ENCODE peak calls at places on chromosomes 4 and X, in seven cellular contexts. U is tibial nerve, O is cardiac muscle cell, V is spleen, W is GM12878, G is heart left ventricle, Z is endothelial cell of umbilical vein. N is an unnamed sample.

GRCh38 chrX:101009086-101009485 is 39.6 kb downstream of the ARL13A start:
- DNase-seq in V (no peak), G (no peak), U (no peak), Z (peak; percentile 5), O (no peak), W (no peak), N (no peak)

GRCh38 chr4:61763682-61764081 is 563.6 kb downstream of the ADGRL3 start:
- DNase-seq in Z (no peak), O (no peak), G (no peak), W (no peak), U (no peak), V (no peak), N (no peak)

GRCh38 chrX:84320606-84321005 is 132.6 kb upstream of the RPS6KA6 start:
- DNase-seq in U (no peak), W (no peak), V (no peak), Z (no peak), O (no peak), G (no peak), N (no peak)

GRCh38 chr4:123390846-123391456 is 5.6 kb upstream of the SPRY1 start:
- DNase-seq in V (no peak), Z (peak; percentile 46), W (no peak), G (no peak), U (no peak), O (peak; percentile 52), N (no peak)

GRCh38 chrX:13200398-13200797 is 119.5 kb downstream of the ATXN3L start:
- DNase-seq in O (no peak), U (no peak), V (no peak), G (no peak), Z (no peak), W (no peak), N (no peak)

GRCh38 chr4:169658196-169658595 is 37.8 kb downstream of the CLCN3 start:
- DNase-seq in V (no peak), U (no peak), Z (peak; percentile 7), O (no peak), G (no peak), W (no peak), N (no peak)

GRCh38 chr4:19905006-19905405 is 346.7 kb upstream of the SLIT2 start:
- DNase-seq in W (no peak), O (no peak), U (no peak), Z (no peak), G (no peak), V (no peak), N (no peak)

GRCh38 chrX:149491812-149492211 is 13.3 kb downstream of the IDS start:
- DNase-seq in G (no peak), V (no peak), W (no peak), U (no peak), O (no peak), Z (no peak), N (no peak)

GRCh38 chr4:7371122-7371941 is 63.4 kb downstream of the PSAPL1 start:
- DNase-seq in O (peak; percentile 50), U (no peak), V (no peak), G (peak; percentile 52), Z (no peak), W (no peak), N (no peak)

GRCh38 chrX:65866146-65866545 is 173.7 kb downstream of the VSIG4 start:
- DNase-seq in O (no peak), U (no peak), V (no peak), Z (no peak), W (peak; percentile 55), G (no peak), N (peak; percentile 22)

GRCh38 chrX:39397561-39398200 is 596.4 kb downstream of the MID1IP1 start:
- DNase-seq in W (no peak), G (no peak), Z (no peak), U (no peak), O (no peak), V (no peak), N (no peak)

GRCh38 chr4:3484057-3484973 is 21.2 kb downstream of the DOK7 start:
- DNase-seq in Z (no peak), G (peak; percentile 85), W (no peak), U (no peak), O (no peak), V (peak; percentile 91), N (peak; percentile 41)

GRCh38 chrX:125203737-125204578 is 115.7 kb upstream of the TEX13C start:
- DNase-seq in O (no peak), G (peak; percentile 57), V (peak; percentile 80), Z (no peak), U (no peak), W (no peak), N (no peak)

GRCh38 chrX:10007604-10008003 is 40.4 kb downstream of the CLDN34 start:
- DNase-seq in Z (no peak), W (no peak), G (no peak), O (peak; percentile 45), U (no peak), V (no peak), N (no peak)

GRCh38 chr4:3401436-3402171 is 40.2 kb upstream of the HGFAC start:
- DNase-seq in Z (no peak), V (peak; percentile 63), U (no peak), O (no peak), G (peak; percentile 34), W (no peak), N (no peak)

GRCh38 chr4:137213372-137214173 is 318.7 kb downstream of the PCDH18 start:
- DNase-seq in U (no peak), O (peak; percentile 3), G (no peak), Z (no peak), V (no peak), W (no peak), N (no peak)

GRCh38 chr4:72314869-72315268 is 254.2 kb downstream of the ADAMTS3 start:
- DNase-seq in W (no peak), V (no peak), O (peak; percentile 93), U (peak; percentile 19), G (no peak), Z (peak; percentile 63), N (no peak)

GRCh38 chr4:26330186-26330787 is 9.5 kb downstream of the RBPJ start:
- DNase-seq in O (peak; percentile 67), Z (peak; percentile 74), V (no peak), G (no peak), W (no peak), U (peak; percentile 43), N (no peak)

GRCh38 chr4:177728361-177729152 is 286.3 kb upstream of the AGA start:
- DNase-seq in Z (no peak), V (no peak), O (no peak), G (no peak), U (no peak), W (no peak), N (no peak)

GRCh38 chrX:79078114-79078513 is 66.4 kb upstream of the GPR174 start:
- DNase-seq in Z (no peak), O (no peak), U (no peak), W (no peak), G (no peak), V (no peak), N (no peak)

GRCh38 chrX:16978193-16978984 is 31.9 kb downstream of the REPS2 start:
- DNase-seq in U (peak; percentile 43), O (no peak), Z (no peak), V (no peak), W (no peak), G (no peak), N (no peak)

GRCh38 chr4:22268350-22269025 is 247.4 kb downstream of the ADGRA3 start:
- DNase-seq in V (no peak), G (peak; percentile 18), Z (no peak), O (no peak), U (no peak), W (no peak), N (no peak)

GRCh38 chrX:38563006-38563405 is 1.7 kb downstream of the TSPAN7 start:
- DNase-seq in Z (no peak), U (no peak), V (no peak), O (no peak), G (no peak), W (no peak), N (no peak)

GRCh38 chr4:46387956-46388355 is 2.0 kb downstream of the GABRA2 start:
- DNase-seq in O (no peak), W (no peak), U (no peak), V (no peak), Z (no peak), G (no peak), N (no peak)

GRCh38 chr4:128831526-128832252 is 22.2 kb downstream of the JADE1 start:
- DNase-seq in G (no peak), V (no peak), W (no peak), U (no peak), O (peak; percentile 35), Z (no peak), N (no peak)

GRCh38 chr4:9691221-9692065 is 90.0 kb upstream of the DRD5 start:
- DNase-seq in U (peak; percentile 92), V (peak; percentile 98), Z (peak; percentile 79), G (peak; percentile 97), O (peak; percentile 96), W (peak; percentile 25), N (peak; percentile 89)
- H3K4me3 ChIP-seq in U (peak overlapping the region; percentile 51), V (peak overlapping the region; percentile 67), Z (peak overlapping the region; percentile 16), G (peak overlapping the region; percentile 73), O (peak overlapping the region; percentile 28), W (no peak overlapping the region), N (peak overlapping the region; percentile 63)

DNA sequence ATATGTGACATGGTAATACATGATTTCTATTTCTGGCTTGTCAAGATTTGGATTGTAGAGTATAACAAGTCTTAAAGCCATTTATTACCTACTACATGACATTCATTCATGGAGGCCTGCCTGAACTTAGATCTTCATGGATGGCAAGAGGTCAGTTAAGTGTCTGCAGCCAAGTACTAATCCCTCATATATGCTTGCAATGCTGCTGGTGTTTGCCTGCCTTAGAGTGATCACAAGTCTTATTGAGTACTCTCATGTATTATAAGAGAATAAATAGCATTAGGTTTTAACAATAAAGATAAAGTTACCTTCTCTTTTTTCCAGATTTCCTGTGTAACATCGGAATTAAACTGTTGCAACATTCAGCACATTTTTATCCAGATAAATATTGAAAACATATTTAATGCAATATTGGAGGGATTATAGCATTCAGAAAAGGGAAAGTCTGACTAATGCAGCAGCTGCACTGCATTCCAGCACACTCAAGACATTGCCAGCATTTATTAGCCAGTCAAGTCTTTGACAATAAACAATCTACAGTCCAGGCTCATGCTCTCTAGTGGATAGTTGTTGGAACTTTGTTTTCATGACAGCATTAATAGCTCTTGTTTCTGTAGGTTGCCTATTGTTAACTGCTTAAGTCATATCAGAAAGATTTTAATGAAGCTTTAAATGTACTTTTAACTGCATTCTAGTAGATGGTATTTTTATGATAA is 737.1 kb downstream of the FAT4 start:
- DNase-seq in U (no peak), Z (peak; percentile 60), O (peak; percentile 80), V (no peak), W (no peak), G (no peak), N (no peak)
- TF ChIP-seq CTCF in U (peak; percentile 22), Z (no peak), O (peak; percentile 25), V (no peak), W (no peak), G (no peak), N (no peak)

GRCh38 chr4:78878031-78878430 is 61.2 kb downstream of the PAQR3 start:
- DNase-seq in V (no peak), G (no peak), U (no peak), W (no peak), Z (no peak), O (no peak), N (no peak)

GRCh38 chr4:78880874-78881492 is 58.3 kb downstream of the PAQR3 start:
- DNase-seq in V (no peak), W (no peak), Z (peak; percentile 58), G (no peak), O (no peak), U (no peak), N (no peak)

GRCh38 chr4:78876568-78877320 is 62.5 kb downstream of the PAQR3 start:
- DNase-seq in U (no peak), G (no peak), Z (no peak), V (no peak), O (peak; percentile 57), W (no peak), N (no peak)
- H3K36me3 ChIP-seq in U (peaks cover 4% of the 10 kb centered on the region), G (peaks cover 89% of the 10 kb centered on the region), Z (peaks cover 14% of the 10 kb centered on the region), V (peaks cover 46% of the 10 kb centered on the region), O (peaks cover 30% of the 10 kb centered on the region), W (peaks cover 11% of the 10 kb centered on the region), N (peaks cover 5% of the 10 kb centered on the region)

GRCh38 chr4:155891058-155891457 is 12.4 kb upstream of the TDO2 start:
- DNase-seq in U (no peak), V (no peak), W (no peak), O (peak; percentile 15), G (no peak), Z (no peak), N (no peak)
- H3K4me3 ChIP-seq in U (no peak overlapping the region), V (no peak overlapping the region), W (no peak overlapping the region), O (no peak overlapping the region), G (no peak overlapping the region), Z (no peak overlapping the region), N (no peak overlapping the region)